ENCODE peak calls at places on chromosomes 3 and 15, in nine cellular contexts. One of them, this sample, is unnamed.

GRCh38 chr3:13301295-13301987 is 118.7 kb downstream of the NUP210 start:
- DNase-seq in lower leg skin: no peak
- DNase-seq in uterus: no peak
- DNase-seq in IMR-90: peak
- DNase-seq in adrenal gland: no peak
- DNase-seq in GM12891: no peak
- DNase-seq in NB4: peak
- DNase-seq in endothelial cell of umbilical vein: no peak
- DNase-seq in HepG2: peak
- DNase-seq in this sample: peak

GRCh38 chr15:74133071-74133702 is 2.8 kb downstream of the ISLR2 start:
- DNase-seq in adrenal gland: no peak
- DNase-seq in endothelial cell of umbilical vein: no peak
- DNase-seq in uterus: no peak
- DNase-seq in NB4: no peak
- DNase-seq in lower leg skin: no peak
- DNase-seq in HepG2: no peak
- DNase-seq in GM12891: no peak
- DNase-seq in IMR-90: no peak
- DNase-seq in this sample: no peak

GRCh38 chr3:149967067-149967685 is 3.5 kb downstream of the PFN2 start:
- DNase-seq in adrenal gland: no peak
- DNase-seq in HepG2: peak
- DNase-seq in IMR-90: peak
- DNase-seq in lower leg skin: no peak
- DNase-seq in endothelial cell of umbilical vein: peak
- DNase-seq in NB4: peak
- DNase-seq in uterus: no peak
- DNase-seq in GM12891: no peak
- DNase-seq in this sample: no peak

GRCh38 chr15:63491116-63491817 is 13.1 kb upstream of the USP3 start:
- DNase-seq in uterus: no peak
- DNase-seq in NB4: peak
- DNase-seq in GM12891: no peak
- DNase-seq in endothelial cell of umbilical vein: no peak
- DNase-seq in HepG2: no peak
- DNase-seq in IMR-90: no peak
- DNase-seq in adrenal gland: no peak
- DNase-seq in lower leg skin: no peak
- DNase-seq in this sample: no peak

GRCh38 chr3:62229908-62230307 is 143.4 kb downstream of the FEZF2 start:
- DNase-seq in adrenal gland: no peak
- DNase-seq in NB4: peak
- DNase-seq in endothelial cell of umbilical vein: no peak
- DNase-seq in uterus: no peak
- DNase-seq in lower leg skin: no peak
- DNase-seq in HepG2: no peak
- DNase-seq in IMR-90: no peak
- DNase-seq in GM12891: no peak
- DNase-seq in this sample: peak

GRCh38 chr3:180277036-180277435 is 240.3 kb upstream of the PEX5L start:
- DNase-seq in uterus: no peak
- DNase-seq in lower leg skin: no peak
- DNase-seq in endothelial cell of umbilical vein: no peak
- DNase-seq in adrenal gland: no peak
- DNase-seq in HepG2: peak
- DNase-seq in GM12891: no peak
- DNase-seq in NB4: no peak
- DNase-seq in IMR-90: peak
- DNase-seq in this sample: no peak

GRCh38 chr3:112856537-112856936 is 9.9 kb upstream of the CD200R1L start:
- DNase-seq in IMR-90: no peak
- DNase-seq in lower leg skin: no peak
- DNase-seq in GM12891: no peak
- DNase-seq in HepG2: no peak
- DNase-seq in uterus: no peak
- DNase-seq in adrenal gland: no peak
- DNase-seq in NB4: peak
- DNase-seq in endothelial cell of umbilical vein: no peak
- DNase-seq in this sample: no peak

GRCh38 chr15:74631408-74631807 is 15.8 kb downstream of the CLK3 start:
- DNase-seq in lower leg skin: no peak
- DNase-seq in uterus: no peak
- DNase-seq in endothelial cell of umbilical vein: no peak
- DNase-seq in NB4: no peak
- DNase-seq in IMR-90: no peak
- DNase-seq in GM12891: no peak
- DNase-seq in HepG2: peak
- DNase-seq in adrenal gland: no peak
- DNase-seq in this sample: no peak

GRCh38 chr3:191275751-191276150 is 53.4 kb upstream of the CCDC50 start:
- DNase-seq in uterus: no peak
- DNase-seq in HepG2: no peak
- DNase-seq in endothelial cell of umbilical vein: no peak
- DNase-seq in NB4: no peak
- DNase-seq in GM12891: no peak
- DNase-seq in adrenal gland: no peak
- DNase-seq in IMR-90: no peak
- DNase-seq in lower leg skin: no peak
- DNase-seq in this sample: no peak

GRCh38 chr3:16262195-16262594 is 2.5 kb downstream of the DPH3 start:
- DNase-seq in lower leg skin: no peak
- DNase-seq in endothelial cell of umbilical vein: no peak
- DNase-seq in uterus: no peak
- DNase-seq in GM12891: no peak
- DNase-seq in HepG2: no peak
- DNase-seq in NB4: no peak
- DNase-seq in adrenal gland: no peak
- DNase-seq in IMR-90: no peak
- DNase-seq in this sample: no peak

GRCh38 chr15:55268054-55268695 is 21.4 kb downstream of the RAB27A start:
- DNase-seq in HepG2: no peak
- DNase-seq in adrenal gland: no peak
- DNase-seq in endothelial cell of umbilical vein: no peak
- DNase-seq in IMR-90: no peak
- DNase-seq in lower leg skin: no peak
- DNase-seq in uterus: no peak
- DNase-seq in GM12891: no peak
- DNase-seq in NB4: no peak
- DNase-seq in this sample: no peak

GRCh38 chr15:84104853-84105252 is 130.7 kb upstream of the GOLGA6L4 start:
- DNase-seq in IMR-90: no peak
- DNase-seq in NB4: no peak
- DNase-seq in adrenal gland: no peak
- DNase-seq in endothelial cell of umbilical vein: no peak
- DNase-seq in uterus: no peak
- DNase-seq in lower leg skin: no peak
- DNase-seq in HepG2: no peak
- DNase-seq in GM12891: no peak
- DNase-seq in this sample: no peak

GRCh38 chr15:101461097-101461496 is 28.4 kb downstream of the PCSK6 start:
- DNase-seq in endothelial cell of umbilical vein: no peak
- DNase-seq in lower leg skin: no peak
- DNase-seq in uterus: no peak
- DNase-seq in HepG2: no peak
- DNase-seq in NB4: no peak
- DNase-seq in IMR-90: no peak
- DNase-seq in adrenal gland: no peak
- DNase-seq in GM12891: no peak
- DNase-seq in this sample: no peak

GRCh38 chr15:82807920-82808633 is 1.4 kb upstream of the WHAMM start:
- DNase-seq in NB4: no peak
- DNase-seq in lower leg skin: no peak
- DNase-seq in uterus: no peak
- DNase-seq in GM12891: no peak
- DNase-seq in IMR-90: no peak
- DNase-seq in HepG2: no peak
- DNase-seq in endothelial cell of umbilical vein: no peak
- DNase-seq in adrenal gland: no peak
- DNase-seq in this sample: no peak

GRCh38 chr15:39543651-39544050 is 37.2 kb upstream of the THBS1 start:
- DNase-seq in endothelial cell of umbilical vein: no peak
- DNase-seq in GM12891: no peak
- DNase-seq in adrenal gland: no peak
- DNase-seq in NB4: peak
- DNase-seq in uterus: no peak
- DNase-seq in lower leg skin: no peak
- DNase-seq in IMR-90: no peak
- DNase-seq in HepG2: no peak
- DNase-seq in this sample: no peak

GRCh38 chr3:44954962-44955361 is 21.0 kb downstream of the ZDHHC3 start:
- DNase-seq in HepG2: peak
- DNase-seq in GM12891: peak
- DNase-seq in NB4: peak
- DNase-seq in endothelial cell of umbilical vein: peak
- DNase-seq in adrenal gland: no peak
- DNase-seq in IMR-90: peak
- DNase-seq in lower leg skin: peak
- DNase-seq in uterus: no peak
- DNase-seq in this sample: peak

DNA sequence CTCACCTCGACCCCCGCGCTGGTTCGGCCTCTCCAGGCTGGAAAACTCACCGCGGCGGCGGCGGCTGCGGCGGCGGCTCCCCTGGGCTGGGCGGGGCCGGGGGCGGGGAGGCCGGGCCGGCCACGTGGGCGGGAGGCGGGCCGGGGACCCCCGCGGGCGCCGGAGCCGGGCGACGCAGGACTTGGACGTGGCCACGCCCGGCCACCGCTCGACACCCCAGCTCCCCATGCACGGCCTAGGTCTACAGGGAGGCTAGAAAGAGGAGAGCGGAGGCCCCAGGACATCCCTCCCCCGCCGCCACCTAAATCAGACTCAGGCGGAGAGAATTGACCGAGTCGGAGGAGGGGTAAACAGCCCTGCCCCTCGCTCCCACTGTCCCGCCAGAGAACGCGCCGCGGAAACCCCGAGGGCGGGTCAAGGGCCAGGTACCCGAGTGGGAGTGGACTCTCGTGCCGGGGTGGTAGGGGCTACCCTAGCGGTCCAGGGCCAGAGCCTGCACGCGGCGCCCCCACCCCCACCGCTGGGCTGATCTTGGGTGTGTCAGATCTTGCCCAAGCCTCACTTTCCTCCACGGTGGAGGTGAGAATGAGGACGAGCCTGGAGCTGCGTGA is 18.9 kb downstream of the SPATA12 start:
- DNase-seq in IMR-90: no peak
- DNase-seq in endothelial cell of umbilical vein: peak
- DNase-seq in NB4: peak
- DNase-seq in lower leg skin: no peak
- DNase-seq in HepG2: peak
- DNase-seq in GM12891: peak
- DNase-seq in adrenal gland: no peak
- DNase-seq in uterus: peak
- DNase-seq in this sample: peak
- TF ChIP-seq POLR2A in IMR-90: no peak
- TF ChIP-seq POLR2A in endothelial cell of umbilical vein: no peak
- TF ChIP-seq POLR2A in NB4: no peak
- TF ChIP-seq POLR2A in lower leg skin: no peak
- TF ChIP-seq POLR2A in HepG2: peak
- TF ChIP-seq POLR2A in GM12891: no peak
- TF ChIP-seq POLR2A in adrenal gland: peak
- TF ChIP-seq POLR2A in uterus: no peak
- TF ChIP-seq POLR2A in this sample: peak

DNA sequence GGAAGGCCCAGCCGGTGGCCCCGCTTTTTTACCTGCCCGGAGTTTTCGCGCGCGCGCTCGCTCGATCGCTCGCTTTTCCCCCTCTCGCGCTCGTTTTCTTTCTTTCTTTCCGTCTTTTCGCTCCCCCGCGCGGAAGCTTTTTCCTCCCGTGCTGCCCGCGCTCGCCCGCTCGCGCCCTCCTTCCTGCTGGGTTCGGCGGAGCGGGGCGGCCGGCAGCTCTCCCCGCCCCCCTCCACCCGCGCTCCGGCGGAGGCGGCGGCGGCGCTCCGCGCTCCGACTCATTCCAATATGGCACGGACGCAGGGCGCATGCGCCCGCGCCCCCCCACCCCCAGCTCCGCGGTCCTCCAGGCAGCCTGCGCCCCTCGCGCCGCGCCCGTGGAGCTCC is at the start of gene SFMBT1:
- DNase-seq in uterus: peak
- DNase-seq in GM12891: peak
- DNase-seq in IMR-90: peak
- DNase-seq in NB4: peak
- DNase-seq in HepG2: no peak
- DNase-seq in endothelial cell of umbilical vein: peak
- DNase-seq in lower leg skin: peak
- DNase-seq in adrenal gland: peak
- DNase-seq in this sample: peak
- TF ChIP-seq POLR2A in uterus: no peak
- TF ChIP-seq POLR2A in GM12891: no peak
- TF ChIP-seq POLR2A in IMR-90: no peak
- TF ChIP-seq POLR2A in NB4: no peak
- TF ChIP-seq POLR2A in HepG2: peak
- TF ChIP-seq POLR2A in endothelial cell of umbilical vein: no peak
- TF ChIP-seq POLR2A in lower leg skin: no peak
- TF ChIP-seq POLR2A in adrenal gland: peak
- TF ChIP-seq POLR2A in this sample: peak

GRCh38 chr3:152269423-152270144 is 855 bp downstream of the MBNL1 start:
- DNase-seq in NB4: peak
- DNase-seq in IMR-90: peak
- DNase-seq in adrenal gland: peak
- DNase-seq in HepG2: peak
- DNase-seq in uterus: peak
- DNase-seq in lower leg skin: peak
- DNase-seq in endothelial cell of umbilical vein: peak
- DNase-seq in GM12891: no peak
- DNase-seq in this sample: no peak
- TF ChIP-seq POLR2A in NB4: no peak
- TF ChIP-seq POLR2A in IMR-90: peak
- TF ChIP-seq POLR2A in adrenal gland: peak
- TF ChIP-seq POLR2A in HepG2: no peak
- TF ChIP-seq POLR2A in uterus: peak
- TF ChIP-seq POLR2A in lower leg skin: no peak
- TF ChIP-seq POLR2A in endothelial cell of umbilical vein: no peak
- TF ChIP-seq POLR2A in GM12891: no peak
- TF ChIP-seq POLR2A in this sample: no peak

GRCh38 chr3:198076722-198077308 is 116.8 kb downstream of the LMLN start:
- DNase-seq in IMR-90: no peak
- DNase-seq in adrenal gland: no peak
- DNase-seq in GM12891: no peak
- DNase-seq in HepG2: no peak
- DNase-seq in uterus: no peak
- DNase-seq in lower leg skin: no peak
- DNase-seq in NB4: no peak
- DNase-seq in endothelial cell of umbilical vein: no peak
- DNase-seq in this sample: no peak

GRCh38 chr3:198081421-198081844 is 121.4 kb downstream of the LMLN start:
- DNase-seq in lower leg skin: no peak
- DNase-seq in GM12891: no peak
- DNase-seq in adrenal gland: no peak
- DNase-seq in HepG2: no peak
- DNase-seq in IMR-90: no peak
- DNase-seq in NB4: no peak
- DNase-seq in endothelial cell of umbilical vein: no peak
- DNase-seq in uterus: no peak
- DNase-seq in this sample: no peak

GRCh38 chr3:198079771-198080520 is 119.9 kb downstream of the LMLN start:
- DNase-seq in lower leg skin: no peak
- DNase-seq in NB4: peak
- DNase-seq in HepG2: no peak
- DNase-seq in IMR-90: peak
- DNase-seq in endothelial cell of umbilical vein: no peak
- DNase-seq in GM12891: no peak
- DNase-seq in uterus: peak
- DNase-seq in adrenal gland: no peak
- DNase-seq in this sample: no peak

GRCh38 chr3:198080521-198081384 is 120.7 kb downstream of the LMLN start:
- DNase-seq in uterus: peak
- DNase-seq in GM12891: peak
- DNase-seq in endothelial cell of umbilical vein: peak
- DNase-seq in HepG2: peak
- DNase-seq in NB4: peak
- DNase-seq in lower leg skin: peak
- DNase-seq in IMR-90: peak
- DNase-seq in adrenal gland: peak
- DNase-seq in this sample: peak
- TF ChIP-seq POLR2A in uterus: no peak
- TF ChIP-seq POLR2A in GM12891: no peak
- TF ChIP-seq POLR2A in endothelial cell of umbilical vein: no peak
- TF ChIP-seq POLR2A in HepG2: no peak
- TF ChIP-seq POLR2A in NB4: peak
- TF ChIP-seq POLR2A in lower leg skin: no peak
- TF ChIP-seq POLR2A in IMR-90: no peak
- TF ChIP-seq POLR2A in adrenal gland: no peak
- TF ChIP-seq POLR2A in this sample: no peak